ENCODE peak calls at places on chromosomes 2 and 18, in six cellular contexts. U is kidney tubule cell; I is activated naive CD4-positive, alpha-beta T cell treated with Interleukin-2 at 50 U/mL for 16 hours; T is HFFc6; D is activated B cell treated with CpG ODN at 0.5 μM for 24 hours; Q is putamen. C is an unnamed sample.

GRCh38 chr2:29806461-29806860 is 114.9 kb downstream of the ALK start:
- DNase-seq in I (no peak), T (no peak), Q (no peak), U (peak; percentile 31), D (no peak), C (no peak)

GRCh38 chr2:42979870-42980763 is 187.7 kb upstream of the HAAO start:
- DNase-seq in T (no peak), U (no peak), D (no peak), Q (no peak), I (no peak), C (no peak)

GRCh38 chr2:32702303-32703064 is 74.6 kb downstream of the TTC27 start:
- DNase-seq in Q (no peak), I (no peak), D (no peak), U (no peak), T (no peak), C (no peak)

GRCh38 chr2:176075476-176075875 is 8.3 kb downstream of the EVX2 start:
- DNase-seq in T (no peak), I (no peak), D (no peak), Q (no peak), U (no peak), C (no peak)

GRCh38 chr2:131009713-131010475 is 83.4 kb downstream of the FAM168B start:
- DNase-seq in Q (no peak), D (no peak), U (no peak), T (no peak), I (no peak), C (no peak)

GRCh38 chr18:35705988-35706387 is 124.4 kb downstream of the GALNT1 start:
- DNase-seq in U (no peak), Q (no peak), D (no peak), T (no peak), I (no peak), C (no peak)

GRCh38 chr2:96802281-96802595 is 13.8 kb upstream of the CNNM3 start:
- DNase-seq in I (peak; percentile 64), D (no peak), Q (no peak), T (no peak), U (peak; percentile 71), C (peak; percentile 53)

GRCh38 chr2:117862459-117862858 is 48.0 kb downstream of the DDX18 start:
- DNase-seq in U (no peak), D (no peak), T (no peak), Q (no peak), I (no peak), C (no peak)

GRCh38 chr2:120678926-120679325 is 56.7 kb upstream of the GLI2 start:
- DNase-seq in U (no peak), D (no peak), T (no peak), Q (no peak), I (no peak), C (no peak)

GRCh38 chr2:183519371-183520056 is 395.3 kb downstream of the NUP35 start:
- DNase-seq in Q (no peak), T (no peak), U (no peak), D (no peak), I (no peak), C (no peak)

GRCh38 chr2:84495539-84496146 is 20.7 kb upstream of the DNAH6 start:
- DNase-seq in D (no peak), I (no peak), U (peak; percentile 69), T (peak; percentile 59), Q (peak; percentile 43), C (no peak)

GRCh38 chr18:63132819-63133200 is 186.8 kb downstream of the BCL2 start:
- DNase-seq in T (no peak), U (peak; percentile 58), I (no peak), Q (no peak), D (no peak), C (no peak)

GRCh38 chr2:24365051-24365450 is 4.7 kb upstream of the ITSN2 start:
- DNase-seq in D (no peak), I (no peak), Q (peak; percentile 19), U (peak; percentile 92), T (no peak), C (peak; percentile 92)

GRCh38 chr2:167509585-167509984 is 621.3 kb downstream of the XIRP2 start:
- DNase-seq in D (no peak), Q (no peak), U (peak; percentile 95), T (no peak), I (no peak), C (no peak)

GRCh38 chr2:211228559-211228958 is 672.2 kb downstream of the CPS1 start:
- DNase-seq in I (no peak), T (no peak), U (peak; percentile 27), Q (no peak), D (no peak), C (no peak)

GRCh38 chr18:33606621-33607020 is 28.6 kb downstream of the ASXL3 start:
- DNase-seq in Q (no peak), T (no peak), I (no peak), D (no peak), U (no peak), C (no peak)

GRCh38 chr2:168666339-168666738 is 136.1 kb upstream of the NOSTRIN start:
- DNase-seq in U (peak; percentile 15), D (no peak), T (no peak), I (no peak), Q (no peak), C (no peak)

GRCh38 chr2:62194558-62195420 is 1.1 kb upstream of the B3GNT2 start:
- DNase-seq in T (no peak), D (no peak), U (no peak), Q (no peak), I (no peak), C (peak; percentile 80)

GRCh38 chr2:147099845-147100244 is 745.0 kb upstream of the ACVR2A start:
- DNase-seq in U (no peak), T (no peak), Q (no peak), D (no peak), I (no peak), C (no peak)

GRCh38 chr2:53520630-53520940 is 247.0 kb upstream of the CHAC2 start:
- DNase-seq in Q (no peak), T (no peak), D (no peak), I (no peak), U (no peak), C (no peak)

GRCh38 chr18:48475635-48476549 is 62.9 kb upstream of the CTIF start:
- DNase-seq in Q (peak; percentile 75), T (peak; percentile 81), U (peak; percentile 80), D (no peak), I (peak; percentile 7), C (no peak)

C was measured in left lung.